ENCODE peak calls at places on chromosomes 11 and 22, in five cellular contexts. B, K, S, L and M are unnamed samples.

GRCh38 chr11:47589103-47589502 is 2.6 kb downstream of the FAM180B start:
- DNase-seq in L (no peak), B (no peak), K (no peak), S (no peak), M (no peak)

GRCh38 chr11:114075891-114076441 is 16.5 kb downstream of the ZBTB16 start:
- DNase-seq in K (peak; percentile 51), L (peak; percentile 88), S (no peak), B (peak; percentile 29), M (peak; percentile 80)

GRCh38 chr11:108085672-108086071 is 35.7 kb upstream of the ACAT1 start:
- DNase-seq in L (no peak), S (no peak), B (no peak), K (no peak), M (no peak)

GRCh38 chr11:41201156-41201555 is 258.3 kb downstream of the LRRC4C start:
- DNase-seq in L (peak; percentile 88), S (peak; percentile 30), K (peak; percentile 64), B (peak; percentile 26), M (peak; percentile 49)

GRCh38 chr11:83717551-83717950 is 431.4 kb upstream of the CCDC90B start:
- DNase-seq in S (peak; percentile 45), L (peak; percentile 26), B (no peak), K (no peak), M (peak; percentile 55)

GRCh38 chr22:37604875-37605274 is 3.8 kb upstream of the GGA1 start:
- DNase-seq in K (no peak), L (no peak), S (no peak), B (peak; percentile 41), M (no peak)

GRCh38 chr22:49767355-49768062 is 60.2 kb downstream of the BRD1 start:
- DNase-seq in S (peak; percentile 46), B (peak; percentile 72), K (peak; percentile 59), L (peak; percentile 82), M (peak; percentile 46)

GRCh38 chr22:36201630-36202312 is at the start of gene APOL4:
- DNase-seq in L (no peak), B (no peak), K (no peak), S (no peak), M (peak; percentile 56)

GRCh38 chr22:16961477-16962186 is 46.4 kb downstream of the GAB4 start:
- DNase-seq in S (no peak), L (no peak), K (no peak), B (no peak), M (no peak)

GRCh38 chr11:85974126-85974525 is 94.8 kb downstream of the PICALM start:
- DNase-seq in L (no peak), K (no peak), B (no peak), S (no peak), M (no peak)

GRCh38 chr11:3802016-3802790 is 4.8 kb upstream of the NUP98 start:
- DNase-seq in B (no peak), L (no peak), S (no peak), K (no peak), M (peak; percentile 29)

GRCh38 chr11:113314065-113314388 is 356 bp upstream of the TTC12 start:
- DNase-seq in K (no peak), L (no peak), S (no peak), B (no peak), M (no peak)

GRCh38 chr11:73652856-73653559 is 6.6 kb downstream of the PLEKHB1 start:
- DNase-seq in B (no peak), S (no peak), L (no peak), K (no peak), M (no peak)

GRCh38 chr22:45785458-45785857 is 113.8 kb downstream of the ATXN10 start:
- DNase-seq in B (no peak), S (peak; percentile 40), L (no peak), K (peak; percentile 89), M (peak; percentile 32)

GRCh38 chr22:30327864-30328345 is 1.2 kb upstream of the TBC1D10A start:
- DNase-seq in S (no peak), K (peak; percentile 60), L (peak; percentile 72), B (peak; percentile 15), M (peak; percentile 64)

GRCh38 chr22:36223504-36223903 is 15.8 kb downstream of the APOL2 start:
- DNase-seq in S (no peak), K (no peak), L (no peak), B (no peak), M (no peak)

GRCh38 chr11:43576834-43577521 is 103.6 kb upstream of the HSD17B12 start:
- DNase-seq in L (peak; percentile 97), B (no peak), S (peak; percentile 30), K (peak; percentile 48), M (peak; percentile 73)

GRCh38 chr11:2358754-2359444 is 18.2 kb upstream of the CD81 start:
- DNase-seq in L (no peak), K (no peak), S (no peak), B (no peak), M (no peak)

GRCh38 chr11:6862961-6863360 is at the start of gene OR10A2:
- DNase-seq in B (no peak), L (peak; percentile 18), K (peak; percentile 19), S (no peak), M (peak; percentile 10)

GRCh38 chr22:46794067-46794466 is 31.6 kb downstream of the TBC1D22A start:
- DNase-seq in K (no peak), S (no peak), L (no peak), B (no peak), M (no peak)

GRCh38 chr11:14974723-14975587 is 2.8 kb upstream of the CALCA start:
- DNase-seq in L (peak; percentile 86), B (peak; percentile 40), S (peak; percentile 58), K (peak; percentile 47), M (peak; percentile 64)

GRCh38 chr11:65594991-65595920 is at the start of gene KCNK7:
- DNase-seq in S (no peak), L (no peak), B (no peak), K (peak; percentile 22), M (no peak)

GRCh38 chr22:33563568-33563967 is 356.7 kb downstream of the LARGE1 start:
- DNase-seq in L (no peak), K (no peak), B (no peak), S (no peak), M (no peak)

GRCh38 chr22:47154621-47155081 is 392.2 kb downstream of the TBC1D22A start:
- DNase-seq in S (no peak), L (no peak), B (no peak), K (peak; percentile 72), M (peak; percentile 15)

GRCh38 chr11:31812392-31813241 is 1.5 kb upstream of the PAX6 start:
- DNase-seq in L (peak; percentile 51), S (peak; percentile 42), K (peak; percentile 42), B (no peak), M (no peak)

GRCh38 chr11:3971756-3972404 is 116.4 kb downstream of the STIM1 start:
- DNase-seq in S (no peak), B (no peak), K (peak; percentile 7), L (no peak), M (no peak)

GRCh38 chr11:102850973-102851745 is 7.8 kb upstream of the MMP3 start:
- DNase-seq in K (peak; percentile 94), L (no peak), B (no peak), S (no peak), M (no peak)

GRCh38 chr11:44702897-44703296 is 23.9 kb upstream of the TSPAN18 start:
- DNase-seq in B (no peak), L (no peak), S (no peak), K (no peak), M (peak; percentile 24)

GRCh38 chr11:76265771-76266241 is 59.5 kb upstream of the WNT11 start:
- DNase-seq in B (no peak), S (no peak), K (no peak), L (no peak), M (no peak)

GRCh38 chr22:39132871-39133524 is 19.5 kb downstream of the CBX7 start:
- DNase-seq in L (no peak), S (no peak), K (no peak), B (no peak), M (no peak)
- TF ChIP-seq EZH2phosphoT487 in L (no peak), S (no peak), K (no peak), B (no peak), M (no peak)

DNA sequence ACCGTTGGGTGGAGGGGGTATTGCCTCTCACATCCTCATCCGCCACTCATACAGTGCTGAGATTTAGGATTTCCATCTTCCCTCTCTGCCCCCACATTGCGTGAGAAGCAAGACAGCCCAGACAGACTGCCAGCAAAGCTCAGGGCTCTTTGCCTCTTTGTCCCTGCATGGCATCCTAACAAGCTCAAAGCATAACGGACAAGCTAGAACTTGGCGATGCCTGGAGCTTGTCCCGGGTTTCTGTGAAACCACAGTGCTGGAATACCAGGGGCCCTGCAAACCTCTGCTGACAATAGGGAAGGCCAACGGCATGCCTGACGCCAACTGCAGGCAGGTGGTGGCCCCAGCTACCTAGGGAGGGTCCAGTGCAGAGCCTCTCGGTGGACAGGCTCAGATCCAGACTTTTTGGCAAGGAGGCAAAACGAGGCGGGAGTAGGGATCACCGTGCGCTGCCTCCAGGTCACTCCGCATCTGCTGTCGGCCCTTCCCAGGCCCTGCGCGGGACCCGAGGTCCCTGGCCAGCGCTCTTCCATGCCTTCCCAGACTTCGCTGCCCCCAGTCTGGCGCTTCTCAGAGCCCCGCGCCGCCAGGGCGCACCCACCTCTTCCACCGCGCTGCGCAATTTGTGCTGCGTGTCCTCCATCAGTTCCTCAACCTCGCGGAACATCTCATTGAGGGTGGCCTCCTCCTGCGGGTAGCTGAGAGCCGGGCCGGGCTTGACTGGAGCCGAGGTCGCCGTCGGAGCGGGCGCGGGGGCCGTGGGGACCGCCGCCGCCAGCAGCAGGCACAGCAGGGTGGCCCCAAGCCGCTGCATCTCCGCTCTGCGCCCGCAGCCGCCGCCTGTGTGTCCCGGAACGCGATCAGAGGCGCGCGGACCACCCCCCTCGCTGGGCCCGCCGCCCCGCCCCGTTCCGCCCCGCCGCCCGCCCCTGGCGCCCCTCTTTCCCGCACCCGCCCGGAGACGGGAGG is at the start of gene DKK3:
- DNase-seq in B (no peak), S (no peak), L (peak; percentile 70), K (no peak), M (peak; percentile 34)
- TF ChIP-seq EZH2phosphoT487 in B (no peak), S (no peak), L (no peak), K (no peak), M (no peak)

GRCh38 chr11:61332266-61332822 is 561 bp downstream of the DDB1 start:
- DNase-seq in L (peak; percentile 61), S (no peak), K (peak; percentile 26), B (peak; percentile 10), M (peak; percentile 32)
- TF ChIP-seq EZH2phosphoT487 in L (no peak), S (no peak), K (no peak), B (no peak), M (no peak)

GRCh38 chr11:91296628-91297027 is 928.0 kb upstream of the FAT3 start:
- DNase-seq in K (peak; percentile 86), B (no peak), S (no peak), L (no peak), M (no peak)

GRCh38 chr11:91303754-91304153 is 920.9 kb upstream of the FAT3 start:
- DNase-seq in B (no peak), K (peak; percentile 82), S (no peak), L (no peak), M (no peak)

GRCh38 chr11:91305402-91305801 is 919.2 kb upstream of the FAT3 start:
- DNase-seq in B (no peak), K (peak; percentile 18), L (peak; percentile 12), S (no peak), M (peak; percentile 41)

GRCh38 chr11:91295591-91295990 is 929.0 kb upstream of the FAT3 start:
- DNase-seq in K (no peak), B (no peak), S (no peak), L (no peak), M (no peak)

DNA sequence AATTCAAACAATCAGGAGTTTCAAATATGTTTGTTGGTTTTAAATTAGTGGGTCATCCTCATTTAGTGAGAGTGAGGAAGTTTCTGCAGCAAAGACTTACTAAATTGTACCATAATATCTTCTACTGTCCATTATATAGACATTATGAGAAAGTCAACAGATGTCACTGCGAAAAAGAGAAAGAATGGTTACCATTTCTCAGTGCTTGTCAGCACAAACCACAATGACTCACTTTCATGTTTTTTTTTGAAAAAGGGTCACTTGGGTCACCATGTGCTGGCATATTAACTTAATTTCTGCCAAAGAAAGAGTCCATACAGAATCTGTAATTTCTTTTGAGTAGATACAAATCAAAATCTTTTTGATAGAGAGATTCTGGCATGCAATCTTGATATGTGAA is 924.6 kb upstream of the FAT3 start:
- DNase-seq in S (peak; percentile 40), L (no peak), B (no peak), K (peak; percentile 91), M (no peak)
- TF ChIP-seq EZH2phosphoT487 in S (no peak), L (no peak), B (no peak), K (no peak), M (no peak)